ENCODE peak calls at places on chromosome 15, in five cellular contexts. One of them, this sample, is unnamed.

GRCh38 chr15:48748535-48748934 is 62.3 kb downstream of the CEP152 start:
- DNase-seq in fibroblast of lung: peak
- DNase-seq in colonic mucosa: no peak
- DNase-seq in IMR-90: peak
- DNase-seq in K562: no peak
- DNase-seq in this sample: no peak

GRCh38 chr15:85035980-85036379 is 54.3 kb downstream of the PDE8A start:
- DNase-seq in K562: no peak
- DNase-seq in IMR-90: no peak
- DNase-seq in colonic mucosa: no peak
- DNase-seq in fibroblast of lung: no peak
- DNase-seq in this sample: no peak

GRCh38 chr15:49847937-49848823 is 227.3 kb downstream of the DTWD1 start:
- DNase-seq in colonic mucosa: no peak
- DNase-seq in IMR-90: peak
- DNase-seq in fibroblast of lung: peak
- DNase-seq in K562: no peak
- DNase-seq in this sample: no peak

GRCh38 chr15:57784081-57784488 is 77.6 kb downstream of the POLR2M start:
- DNase-seq in K562: no peak
- DNase-seq in IMR-90: no peak
- DNase-seq in fibroblast of lung: no peak
- DNase-seq in colonic mucosa: no peak
- DNase-seq in this sample: no peak

GRCh38 chr15:50944692-50945091 is 36.2 kb downstream of the AP4E1 start:
- DNase-seq in K562: no peak
- DNase-seq in colonic mucosa: no peak
- DNase-seq in IMR-90: no peak
- DNase-seq in fibroblast of lung: peak
- DNase-seq in this sample: no peak

GRCh38 chr15:86540840-86541467 is 461.3 kb downstream of the AGBL1 start:
- DNase-seq in colonic mucosa: no peak
- DNase-seq in IMR-90: no peak
- DNase-seq in K562: no peak
- DNase-seq in fibroblast of lung: no peak
- DNase-seq in this sample: no peak

GRCh38 chr15:81930582-81931369 is 115.0 kb downstream of the MEX3B start:
- DNase-seq in K562: no peak
- DNase-seq in IMR-90: no peak
- DNase-seq in colonic mucosa: no peak
- DNase-seq in fibroblast of lung: no peak
- DNase-seq in this sample: no peak

GRCh38 chr15:74311734-74312444 is 55.6 kb downstream of the CYP11A1 start:
- DNase-seq in fibroblast of lung: no peak
- DNase-seq in IMR-90: peak
- DNase-seq in colonic mucosa: no peak
- DNase-seq in K562: peak
- DNase-seq in this sample: no peak

GRCh38 chr15:36959746-36960145 is 140.6 kb downstream of the MEIS2 start:
- DNase-seq in colonic mucosa: no peak
- DNase-seq in K562: no peak
- DNase-seq in IMR-90: no peak
- DNase-seq in fibroblast of lung: peak
- DNase-seq in this sample: no peak

GRCh38 chr15:55282284-55282833 is 7.3 kb downstream of the RAB27A start:
- DNase-seq in fibroblast of lung: peak
- DNase-seq in K562: peak
- DNase-seq in IMR-90: peak
- DNase-seq in colonic mucosa: no peak
- DNase-seq in this sample: no peak

GRCh38 chr15:68442041-68442440 is 10.1 kb upstream of the ITGA11 start:
- DNase-seq in colonic mucosa: peak
- DNase-seq in IMR-90: peak
- DNase-seq in K562: no peak
- DNase-seq in fibroblast of lung: no peak
- DNase-seq in this sample: no peak

GRCh38 chr15:85421116-85421925 is 40.9 kb downstream of the AKAP13 start:
- DNase-seq in colonic mucosa: no peak
- DNase-seq in fibroblast of lung: peak
- DNase-seq in IMR-90: peak
- DNase-seq in K562: no peak
- DNase-seq in this sample: no peak

GRCh38 chr15:56042982-56043980 is 49.9 kb upstream of the NEDD4 start:
- DNase-seq in K562: no peak
- DNase-seq in colonic mucosa: no peak
- DNase-seq in IMR-90: no peak
- DNase-seq in fibroblast of lung: no peak
- DNase-seq in this sample: no peak

GRCh38 chr15:37100109-37100873 is at the start of gene MEIS2:
- DNase-seq in colonic mucosa: peak
- DNase-seq in fibroblast of lung: peak
- DNase-seq in IMR-90: peak
- DNase-seq in K562: peak
- DNase-seq in this sample: no peak

GRCh38 chr15:25226360-25226759 is 212.5 kb downstream of the UBE3A start:
- DNase-seq in K562: no peak
- DNase-seq in colonic mucosa: no peak
- DNase-seq in IMR-90: no peak
- DNase-seq in fibroblast of lung: no peak
- DNase-seq in this sample: no peak

GRCh38 chr15:48717458-48717857 is 71.9 kb upstream of the FBN1 start:
- DNase-seq in fibroblast of lung: no peak
- DNase-seq in IMR-90: peak
- DNase-seq in K562: no peak
- DNase-seq in colonic mucosa: no peak
- DNase-seq in this sample: no peak

GRCh38 chr15:85118581-85118980 is 136.9 kb downstream of the PDE8A start:
- DNase-seq in IMR-90: no peak
- DNase-seq in K562: no peak
- DNase-seq in fibroblast of lung: no peak
- DNase-seq in colonic mucosa: no peak
- DNase-seq in this sample: no peak

GRCh38 chr15:80974914-80975313 is 14.7 kb downstream of the MESD start:
- DNase-seq in fibroblast of lung: no peak
- DNase-seq in colonic mucosa: no peak
- DNase-seq in IMR-90: no peak
- DNase-seq in K562: no peak
- DNase-seq in this sample: no peak

GRCh38 chr15:95287774-95288173 is 1042.7 kb upstream of the NR2F2 start:
- DNase-seq in fibroblast of lung: peak
- DNase-seq in IMR-90: peak
- DNase-seq in K562: no peak
- DNase-seq in colonic mucosa: no peak
- DNase-seq in this sample: no peak

DNA sequence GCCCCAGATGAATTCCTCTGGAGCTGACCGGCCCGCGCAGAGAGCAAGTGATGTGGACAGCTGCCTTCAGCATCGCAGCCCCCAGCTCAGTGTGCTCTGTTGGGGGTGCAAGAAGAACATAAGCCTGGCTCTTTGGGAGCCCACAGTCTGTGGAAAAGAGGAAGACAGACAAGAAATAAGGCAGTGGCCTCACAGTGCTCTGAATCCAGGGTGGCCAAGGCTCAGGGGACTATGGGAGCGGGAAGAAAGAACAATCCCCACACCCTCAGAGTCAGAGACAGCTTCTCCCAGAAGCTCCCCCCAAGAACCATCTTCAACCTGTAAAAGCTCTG is 277 bp upstream of the HDDC3 start:
- DNase-seq in colonic mucosa: no peak
- DNase-seq in IMR-90: no peak
- DNase-seq in K562: no peak
- DNase-seq in fibroblast of lung: no peak
- DNase-seq in this sample: no peak
- H3K27ac ChIP-seq in colonic mucosa: peak
- H3K27ac ChIP-seq in IMR-90: no peak
- H3K27ac ChIP-seq in K562: peak
- H3K27ac ChIP-seq in fibroblast of lung: no peak
- H3K27ac ChIP-seq in this sample: no peak

DNA sequence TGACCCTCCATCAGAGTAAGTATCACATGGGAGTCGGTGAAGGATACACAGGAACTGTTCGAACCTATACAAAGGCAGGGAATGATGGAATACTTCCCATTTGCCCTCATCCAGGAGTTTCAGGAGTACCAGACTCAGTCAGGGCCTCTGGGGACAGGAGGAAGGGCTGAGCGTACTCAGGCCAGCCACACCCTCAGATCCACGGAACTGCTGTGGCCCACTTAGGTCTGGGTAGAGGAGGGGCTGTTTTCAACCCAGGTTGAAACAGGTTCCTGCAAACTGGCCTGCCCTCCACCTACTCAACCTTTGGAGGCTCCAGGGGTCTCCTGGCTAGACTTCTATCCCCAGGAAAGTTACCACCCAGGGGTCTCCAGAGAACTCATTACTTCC is 6.7 kb upstream of the IGDCC3 start:
- DNase-seq in colonic mucosa: no peak
- DNase-seq in IMR-90: no peak
- DNase-seq in fibroblast of lung: no peak
- DNase-seq in K562: no peak
- DNase-seq in this sample: no peak
- H3K9ac ChIP-seq in colonic mucosa: no peak
- H3K9ac ChIP-seq in IMR-90: no peak
- H3K9ac ChIP-seq in fibroblast of lung: no peak
- H3K9ac ChIP-seq in K562: no peak
- H3K9ac ChIP-seq in this sample: no peak

GRCh38 chr15:30906366-30906765 is 2.7 kb downstream of the FAN1 start:
- DNase-seq in colonic mucosa: peak
- DNase-seq in K562: no peak
- DNase-seq in IMR-90: no peak
- DNase-seq in fibroblast of lung: no peak
- DNase-seq in this sample: no peak

GRCh38 chr15:30903497-30904187 is at the start of gene FAN1:
- DNase-seq in IMR-90: peak
- DNase-seq in colonic mucosa: peak
- DNase-seq in fibroblast of lung: peak
- DNase-seq in K562: peak
- DNase-seq in this sample: peak

GRCh38 chr15:30901889-30902288 is 1.8 kb upstream of the FAN1 start:
- DNase-seq in fibroblast of lung: no peak
- DNase-seq in IMR-90: no peak
- DNase-seq in K562: no peak
- DNase-seq in colonic mucosa: no peak
- DNase-seq in this sample: no peak

GRCh38 chr15:30904812-30905211 is 1.1 kb downstream of the FAN1 start:
- DNase-seq in colonic mucosa: no peak
- DNase-seq in K562: no peak
- DNase-seq in IMR-90: no peak
- DNase-seq in fibroblast of lung: no peak
- DNase-seq in this sample: no peak

DNA sequence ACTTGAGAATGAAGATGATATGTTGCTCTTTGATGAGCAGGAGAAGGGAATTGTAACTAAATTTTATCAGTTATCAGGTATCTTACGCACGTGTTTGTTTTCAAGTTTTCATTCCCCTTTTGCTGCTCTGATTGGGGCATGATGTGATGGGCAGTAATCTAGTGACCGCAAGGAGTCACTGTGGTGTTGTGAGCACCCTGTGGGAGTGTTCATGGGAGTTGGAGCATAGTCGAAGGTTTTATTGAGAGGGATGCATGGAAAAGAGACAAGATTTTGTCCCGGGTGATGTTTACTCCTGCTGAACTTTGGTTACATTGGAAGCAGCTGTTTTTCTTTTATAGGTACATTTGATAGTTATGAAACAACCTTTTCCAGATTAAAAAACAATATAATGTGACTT is 2.1 kb downstream of the FAN1 start:
- DNase-seq in IMR-90: peak
- DNase-seq in fibroblast of lung: no peak
- DNase-seq in K562: no peak
- DNase-seq in colonic mucosa: peak
- DNase-seq in this sample: no peak
- H3K27ac ChIP-seq in IMR-90: no peak
- H3K27ac ChIP-seq in fibroblast of lung: no peak
- H3K27ac ChIP-seq in K562: no peak
- H3K27ac ChIP-seq in colonic mucosa: peak
- H3K27ac ChIP-seq in this sample: no peak

GRCh38 chr15:40043927-40044716 is 5.1 kb upstream of the SRP14 start:
- DNase-seq in K562: no peak
- DNase-seq in IMR-90: no peak
- DNase-seq in fibroblast of lung: no peak
- DNase-seq in colonic mucosa: no peak
- DNase-seq in this sample: no peak

GRCh38 chr15:40046721-40047412 is 7.9 kb upstream of the SRP14 start:
- DNase-seq in colonic mucosa: no peak
- DNase-seq in fibroblast of lung: peak
- DNase-seq in IMR-90: peak
- DNase-seq in K562: no peak
- DNase-seq in this sample: no peak

GRCh38 chr15:40044717-40045571 is 6.0 kb upstream of the SRP14 start:
- DNase-seq in fibroblast of lung: peak
- DNase-seq in IMR-90: peak
- DNase-seq in colonic mucosa: peak
- DNase-seq in K562: peak
- DNase-seq in this sample: no peak

GRCh38 chr15:40047413-40048154 is 8.6 kb upstream of the SRP14 start:
- DNase-seq in colonic mucosa: no peak
- DNase-seq in fibroblast of lung: peak
- DNase-seq in IMR-90: peak
- DNase-seq in K562: no peak
- DNase-seq in this sample: peak

DNA sequence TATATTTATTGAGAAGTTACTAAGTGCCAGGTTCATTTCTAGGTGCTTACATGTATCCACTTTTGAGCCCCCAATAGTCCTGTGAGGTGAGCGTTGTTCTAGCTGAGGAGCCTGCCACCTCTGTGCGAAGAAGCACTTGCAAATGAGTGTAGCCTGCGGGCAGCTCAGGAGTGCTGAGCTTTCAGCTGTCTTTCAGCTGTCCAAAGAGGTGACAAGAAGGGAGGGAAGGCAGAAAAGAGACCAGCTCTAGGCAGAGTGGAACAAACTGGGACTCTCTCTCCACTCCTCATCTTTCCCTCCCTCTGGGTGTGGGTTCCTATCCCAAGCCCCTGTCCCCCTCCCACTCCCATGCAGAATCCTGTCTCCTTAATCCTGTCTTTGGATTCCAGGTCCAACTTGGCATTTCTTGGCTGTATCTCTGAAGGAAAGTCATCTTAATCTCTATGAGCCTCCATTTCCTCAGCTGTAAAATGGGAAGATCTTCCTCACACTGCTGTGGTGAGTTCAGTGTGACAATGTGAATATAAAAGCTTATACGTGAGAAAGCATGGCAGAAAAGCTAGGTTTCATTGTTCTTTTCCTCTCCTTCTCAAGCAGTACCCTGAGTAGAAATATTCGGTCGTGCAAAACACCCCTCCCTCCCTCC is 6.7 kb upstream of the SRP14 start:
- DNase-seq in K562: no peak
- DNase-seq in colonic mucosa: no peak
- DNase-seq in IMR-90: no peak
- DNase-seq in fibroblast of lung: no peak
- DNase-seq in this sample: no peak
- H3K9ac ChIP-seq in K562: peak
- H3K9ac ChIP-seq in colonic mucosa: peak
- H3K9ac ChIP-seq in IMR-90: no peak
- H3K9ac ChIP-seq in fibroblast of lung: no peak
- H3K9ac ChIP-seq in this sample: no peak

This sample was measured in SK-N-MC.